ENCODE peak calls at places on chromosomes 6 and 20, in ten cellular contexts. P, W, Q, M, R, H, K, Z, J and A are unnamed samples.

GRCh38 chr6:54266400-54266923 is 41.8 kb upstream of the TINAG start:
- DNase-seq in K (no peak), J (no peak), W (no peak), Z (no peak), M (peak; percentile 23), R (no peak), H (no peak), Q (no peak), P (no peak), A (no peak)

GRCh38 chr6:133396225-133396624 is 155.1 kb downstream of the EYA4 start:
- DNase-seq in Q (peak; percentile 18), H (no peak), K (no peak), M (no peak), J (no peak), Z (no peak), R (no peak), P (no peak), W (no peak), A (no peak)

GRCh38 chr20:3712279-3712873 is at the start of gene SIGLEC1:
- DNase-seq in M (no peak), H (no peak), J (peak; percentile 88), Z (no peak), Q (no peak), K (peak; percentile 70), W (no peak), P (peak; percentile 34), R (no peak), A (no peak)

GRCh38 chr6:35014786-35015185 is 125.7 kb downstream of the ANKS1A start:
- DNase-seq in Q (peak; percentile 51), J (no peak), R (no peak), M (no peak), K (no peak), Z (peak; percentile 46), P (no peak), H (no peak), W (peak; percentile 85), A (no peak)

GRCh38 chr6:145587342-145587741 is 148.0 kb downstream of the EPM2A start:
- DNase-seq in M (no peak), K (no peak), P (no peak), W (no peak), Q (no peak), Z (no peak), R (no peak), J (no peak), H (no peak), A (no peak)

GRCh38 chr6:10381133-10381829 is 33.6 kb downstream of the TFAP2A start:
- DNase-seq in W (no peak), R (no peak), H (no peak), Z (no peak), K (no peak), M (peak; percentile 76), P (no peak), J (no peak), Q (no peak), A (no peak)

GRCh38 chr6:56714982-56715456 is 72.3 kb upstream of the DST start:
- DNase-seq in W (peak; percentile 90), Z (no peak), J (no peak), H (no peak), M (peak; percentile 11), Q (peak; percentile 71), P (no peak), R (no peak), K (no peak), A (no peak)

GRCh38 chr6:159686697-159687096 is 6.3 kb downstream of the SOD2 start:
- DNase-seq in J (no peak), K (no peak), W (no peak), R (no peak), P (no peak), Q (no peak), H (no peak), Z (no peak), M (no peak), A (no peak)

GRCh38 chr6:7163661-7164071 is 55.9 kb downstream of the RREB1 start:
- DNase-seq in Q (no peak), H (no peak), R (no peak), P (no peak), Z (no peak), W (no peak), M (no peak), J (no peak), K (no peak), A (no peak)

DNA sequence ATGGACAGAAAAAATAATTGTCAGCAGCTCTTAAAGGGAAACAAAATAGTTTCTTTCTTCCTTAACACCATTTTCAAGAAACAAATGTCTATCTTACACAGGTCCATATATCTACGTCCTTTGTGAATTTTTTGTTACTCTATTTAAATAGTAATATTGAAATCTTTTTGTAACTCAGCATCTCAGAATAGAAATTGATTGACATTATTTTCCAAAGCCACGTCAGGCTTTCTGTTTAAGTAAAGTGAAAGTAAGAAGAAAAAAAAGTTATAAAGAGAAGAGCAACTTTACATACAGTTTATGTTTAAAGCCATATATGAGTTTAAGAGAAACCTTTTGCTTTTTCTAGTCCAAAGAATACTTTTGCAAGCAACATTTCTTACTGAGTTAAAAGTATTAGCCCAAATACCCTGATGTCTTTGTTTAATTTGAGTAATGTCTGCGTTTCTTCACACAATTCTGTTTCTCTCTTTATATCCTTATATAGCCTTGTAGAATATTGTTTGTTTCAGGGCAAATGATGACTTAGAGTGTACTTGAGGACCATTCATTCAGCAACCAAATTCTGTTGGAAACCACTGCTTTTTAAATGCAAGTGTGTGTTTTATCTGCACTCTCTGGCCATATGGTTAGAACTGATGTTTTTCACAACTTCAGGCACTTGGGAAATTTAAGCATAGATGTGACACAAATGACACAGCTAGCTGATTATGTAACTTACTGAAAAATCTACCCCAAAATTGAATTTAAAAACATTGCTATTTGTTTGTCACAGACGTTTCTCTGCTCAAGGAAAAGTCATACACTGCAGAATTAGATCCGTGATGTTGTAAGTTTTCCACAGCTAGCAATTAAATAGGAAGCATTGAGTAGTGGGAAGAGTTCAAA is 402.6 kb upstream of the SOX4 start:
- DNase-seq in K (no peak), R (no peak), M (no peak), W (no peak), Z (no peak), J (no peak), P (no peak), Q (peak; percentile 8), H (no peak), A (no peak)
- H3K4me3 ChIP-seq in K (no peak overlapping the region), R (no peak overlapping the region), M (no peak overlapping the region), W (no peak overlapping the region), Z (no peak overlapping the region), J (no peak overlapping the region), P (no peak overlapping the region), Q (no peak overlapping the region), H (no peak overlapping the region), A (no peak overlapping the region)

DNA sequence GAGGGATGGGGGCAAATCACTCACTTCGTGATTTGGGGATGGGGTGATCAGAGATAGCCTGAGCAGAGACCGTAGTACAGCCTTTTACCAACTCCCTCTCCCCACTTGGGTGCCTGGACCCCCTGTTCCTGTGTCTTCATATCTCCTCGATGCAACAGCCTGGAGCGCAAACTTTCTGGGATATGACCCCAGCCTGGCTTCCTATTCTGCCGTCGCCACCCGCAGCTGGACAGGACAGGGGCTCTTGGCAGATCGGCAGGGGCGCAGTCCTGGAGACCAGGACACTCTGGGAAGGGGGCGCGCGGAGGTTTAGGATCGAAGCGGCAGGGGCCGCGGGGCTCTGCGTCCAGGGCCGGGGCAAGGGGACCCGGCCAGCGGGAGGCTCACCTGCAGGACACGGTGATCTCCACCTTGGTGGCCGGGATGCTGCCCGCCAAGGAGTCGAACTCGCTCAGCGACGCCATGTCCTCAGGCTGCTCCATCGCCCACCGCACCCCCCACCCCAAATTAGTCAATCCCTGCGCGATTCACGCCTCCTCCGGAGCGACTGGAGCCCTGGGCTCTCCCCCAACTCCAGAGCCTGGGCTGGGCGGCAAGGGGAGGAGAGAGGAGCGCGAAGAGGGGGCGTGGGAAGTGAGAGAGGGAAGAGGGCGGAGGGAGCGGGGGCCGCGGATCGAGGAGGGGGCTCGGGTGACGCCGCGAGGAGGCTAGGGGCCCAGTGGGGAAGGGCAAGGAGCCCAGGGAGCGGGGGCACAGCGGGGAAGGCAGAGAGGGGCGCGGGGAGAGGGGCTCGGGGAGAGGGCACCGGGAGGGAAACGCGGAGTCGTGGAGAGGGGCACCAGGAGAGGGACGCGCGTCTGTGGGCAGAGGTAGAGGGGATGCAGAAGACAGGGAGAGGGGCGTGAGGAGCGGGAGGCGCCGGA is at the start of gene CPNE5:
- DNase-seq in K (no peak), W (no peak), Z (no peak), H (no peak), P (no peak), M (peak; percentile 74), J (no peak), R (peak; percentile 69), Q (no peak), A (no peak)
- H3K4me3 ChIP-seq in K (peak within 1 kb of the TSS; percentile 66), W (peak within 1 kb of the TSS; percentile 47), Z (peak within 1 kb of the TSS; percentile 54), H (peak within 1 kb of the TSS; percentile 43), P (peak within 1 kb of the TSS; percentile 62), M (peak within 1 kb of the TSS; percentile 64), J (peak within 1 kb of the TSS; percentile 55), R (peak within 1 kb of the TSS; percentile 38), Q (peak within 1 kb of the TSS; percentile 48), A (peak within 1 kb of the TSS; percentile 35)

GRCh38 chr6:52351879-52352238 is 10.1 kb upstream of the PAQR8 start:
- DNase-seq in J (no peak), K (no peak), M (no peak), W (no peak), R (no peak), P (no peak), Z (no peak), Q (no peak), H (no peak), A (no peak)
- H3K4me3 ChIP-seq in J (no peak overlapping the region), K (no peak overlapping the region), M (no peak overlapping the region), W (peak overlapping the region; percentile 27), R (no peak overlapping the region), P (no peak overlapping the region), Z (no peak overlapping the region), Q (no peak overlapping the region), H (no peak overlapping the region), A (no peak overlapping the region)

GRCh38 chr20:21338291-21338690 is 35.2 kb downstream of the XRN2 start:
- DNase-seq in J (no peak), Z (no peak), K (no peak), H (no peak), Q (no peak), M (no peak), R (no peak), W (no peak), P (no peak), A (no peak)

GRCh38 chr20:21339499-21339898 is 36.4 kb downstream of the XRN2 start:
- DNase-seq in J (no peak), P (no peak), M (no peak), W (no peak), R (no peak), H (no peak), Z (no peak), Q (peak; percentile 69), K (no peak), A (no peak)

GRCh38 chr20:21340991-21341722 is 38.0 kb downstream of the XRN2 start:
- DNase-seq in W (no peak), K (no peak), Q (no peak), M (no peak), Z (no peak), J (no peak), H (no peak), R (no peak), P (no peak), A (no peak)

DNA sequence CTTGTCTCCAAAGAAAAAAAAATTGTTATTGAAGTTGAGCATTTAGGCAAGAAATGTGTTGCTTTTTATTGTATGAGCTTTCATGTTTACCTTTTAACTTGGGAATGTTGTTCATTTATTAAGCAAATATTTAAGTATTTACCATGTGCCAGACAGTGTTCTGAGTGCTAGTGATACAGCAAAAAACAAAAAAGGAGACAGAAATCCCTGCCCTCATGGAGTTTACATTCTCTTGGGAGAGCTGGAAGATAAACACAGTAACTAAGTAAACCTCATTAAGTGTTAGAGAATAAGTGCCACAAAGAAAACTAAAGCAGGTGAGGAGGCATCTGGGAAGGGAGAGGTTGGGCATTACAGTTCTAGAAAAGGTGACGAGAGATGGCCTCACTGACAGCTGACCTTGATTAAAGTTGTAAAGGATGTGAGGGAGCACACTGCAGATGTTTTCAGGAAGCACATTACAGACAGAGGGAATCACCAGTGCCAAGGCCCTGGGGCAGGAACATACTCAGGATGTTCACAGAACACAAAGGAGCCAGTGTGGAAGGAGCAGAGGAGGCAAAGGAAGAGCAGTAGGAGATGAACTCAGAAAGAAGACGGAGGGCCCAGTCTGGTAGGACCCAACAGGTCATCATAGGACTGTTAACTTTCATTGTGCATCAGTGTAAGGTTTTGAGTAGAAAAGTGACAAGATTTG is 33.5 kb downstream of the XRN2 start:
- DNase-seq in M (no peak), K (no peak), R (no peak), P (no peak), W (no peak), Z (no peak), J (no peak), H (no peak), Q (no peak), A (no peak)
- H3K4me3 ChIP-seq in M (no peak overlapping the region), K (no peak overlapping the region), R (no peak overlapping the region), P (no peak overlapping the region), W (no peak overlapping the region), Z (no peak overlapping the region), J (no peak overlapping the region), H (no peak overlapping the region), Q (no peak overlapping the region), A (no peak overlapping the region)